ENCODE peak calls at places on chromosome 11, in ten cellular contexts. E, F, H, M, V, N, J, U, Z and P are unnamed samples.

GRCh38 chr11:107696140-107696539 is 15.7 kb downstream of the SLN start:
- DNase-seq in Z (no peak), J (no peak), V (no peak), N (no peak), U (no peak), H (no peak), E (no peak), M (no peak), F (peak), P (no peak)

GRCh38 chr11:134647066-134647746 is 235.2 kb upstream of the B3GAT1 start:
- DNase-seq in Z (no peak), U (no peak), M (no peak), J (no peak), N (no peak), F (no peak), E (no peak), H (no peak), V (no peak), P (no peak)

GRCh38 chr11:124724854-124725718 is 14.7 kb upstream of the NRGN start:
- DNase-seq in V (peak), J (peak), N (no peak), H (peak), Z (peak), U (no peak), M (peak), E (peak), F (no peak), P (no peak)

GRCh38 chr11:121586727-121587126 is 134.0 kb upstream of the SORL1-AS1 start:
- DNase-seq in U (no peak), M (no peak), H (no peak), F (no peak), Z (no peak), V (no peak), N (no peak), E (peak), J (no peak), P (no peak)

GRCh38 chr11:76587810-76588454 is 82.6 kb downstream of the LRRC32 start:
- DNase-seq in N (no peak), M (no peak), H (no peak), V (no peak), F (no peak), U (no peak), J (no peak), Z (no peak), E (no peak), P (no peak)

GRCh38 chr11:17547051-17547577 is at the start of gene OTOG:
- DNase-seq in V (peak), Z (peak), N (no peak), U (no peak), H (no peak), E (no peak), M (no peak), J (no peak), F (no peak), P (no peak)

GRCh38 chr11:62712413-62712812 is 4.9 kb downstream of the GNG3 start:
- DNase-seq in V (no peak), J (no peak), U (no peak), Z (no peak), E (no peak), N (no peak), H (no peak), F (no peak), M (no peak), P (no peak)

GRCh38 chr11:58004664-58005063 is 19.0 kb upstream of the OR9Q1 start:
- DNase-seq in N (no peak), H (no peak), M (no peak), U (no peak), Z (no peak), F (no peak), J (no peak), V (no peak), E (no peak), P (no peak)

GRCh38 chr11:94185387-94186084 is 56.9 kb downstream of the PANX1 start:
- DNase-seq in N (no peak), H (no peak), J (no peak), F (peak), U (no peak), M (no peak), V (no peak), E (no peak), Z (no peak), P (no peak)

GRCh38 chr11:76642341-76642740 is 28.2 kb downstream of the LRRC32 start:
- DNase-seq in F (no peak), E (no peak), U (peak), H (no peak), V (no peak), J (no peak), M (no peak), N (no peak), Z (no peak), P (no peak)

GRCh38 chr11:69647761-69648497 is 7.0 kb downstream of the CCND1 start:
- DNase-seq in Z (peak), J (peak), F (peak), U (no peak), E (no peak), M (no peak), N (no peak), V (no peak), H (peak), P (no peak)

GRCh38 chr11:27234043-27234668 is 128.9 kb downstream of the CCDC34 start:
- DNase-seq in J (no peak), Z (no peak), U (peak), F (peak), V (no peak), E (peak), H (peak), N (no peak), M (peak), P (no peak)

GRCh38 chr11:18243783-18244362 is 4.6 kb downstream of the SAA2 start:
- DNase-seq in E (peak), H (no peak), J (no peak), U (peak), V (peak), F (peak), M (peak), Z (peak), N (peak), P (peak)

GRCh38 chr11:27443746-27444465 is 28.7 kb downstream of the LGR4 start:
- DNase-seq in M (no peak), U (no peak), V (no peak), Z (no peak), H (no peak), N (no peak), F (no peak), E (no peak), J (no peak), P (no peak)

GRCh38 chr11:95147364-95147905 is 57.8 kb downstream of the ENDOD1 start:
- DNase-seq in N (no peak), V (no peak), M (peak), H (no peak), U (peak), Z (no peak), J (no peak), F (peak), E (no peak), P (no peak)

GRCh38 chr11:113681711-113682410 is 24.2 kb downstream of the TMPRSS5 start:
- DNase-seq in J (no peak), M (no peak), F (no peak), H (peak), U (no peak), E (no peak), N (no peak), Z (no peak), V (peak), P (no peak)

GRCh38 chr11:99069831-99070444 is 49.2 kb downstream of the CNTN5 start:
- DNase-seq in F (no peak), E (peak), U (no peak), J (no peak), Z (peak), N (peak), M (peak), H (no peak), V (peak), P (no peak)

GRCh38 chr11:126992065-126992803 is 8.3 kb downstream of the KIRREL3 start:
- DNase-seq in H (no peak), Z (no peak), F (peak), M (no peak), U (no peak), E (no peak), N (no peak), J (no peak), V (no peak), P (no peak)

GRCh38 chr11:78654071-78654470 is 79.4 kb upstream of the NARS2 start:
- DNase-seq in M (no peak), V (no peak), N (no peak), E (no peak), U (no peak), J (no peak), Z (no peak), F (no peak), H (no peak), P (no peak)

GRCh38 chr11:9351956-9352355 is 32.5 kb upstream of the IPO7 start:
- DNase-seq in E (no peak), N (no peak), U (no peak), F (peak), Z (no peak), M (no peak), V (no peak), J (no peak), H (no peak), P (no peak)

GRCh38 chr11:1486054-1486825 is at the start of gene MOB2:
- DNase-seq in H (peak), N (peak), M (no peak), J (peak), Z (no peak), V (peak), U (no peak), E (peak), F (no peak), P (no peak)

GRCh38 chr11:112828433-112828832 is 132.8 kb upstream of the NCAM1 start:
- DNase-seq in V (no peak), H (no peak), M (no peak), N (no peak), E (no peak), U (no peak), F (no peak), J (no peak), Z (no peak), P (no peak)

GRCh38 chr11:44606472-44606871 is 41.0 kb downstream of the CD82 start:
- DNase-seq in M (no peak), Z (no peak), V (no peak), U (no peak), E (no peak), J (no peak), H (no peak), N (no peak), F (no peak), P (no peak)
- H3K27ac ChIP-seq in M (no peak), Z (no peak), V (no peak), U (no peak), E (no peak), J (no peak), H (peak), N (no peak), F (no peak), P (no peak)

DNA sequence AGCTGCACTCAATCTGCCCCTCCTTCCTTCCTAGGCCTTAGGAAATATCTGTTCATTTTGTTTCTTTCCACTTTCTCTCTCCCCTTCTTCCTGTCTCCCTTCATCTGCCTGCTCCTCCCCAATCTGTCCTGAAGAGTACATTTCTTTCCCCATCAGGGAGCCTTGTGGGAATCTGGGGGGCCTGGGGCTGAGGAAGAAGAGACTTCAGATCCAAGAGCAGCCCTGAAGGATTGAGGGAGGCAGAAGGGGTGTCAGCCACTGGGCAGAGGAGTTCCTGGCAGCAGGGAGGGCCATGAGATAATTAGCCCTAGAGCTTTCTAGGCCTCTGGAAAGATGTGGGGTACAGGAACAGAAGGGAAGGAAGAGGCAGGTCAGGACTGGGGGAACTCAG is 24.4 kb upstream of the OAF start:
- DNase-seq in M (no peak), U (no peak), F (no peak), H (no peak), Z (no peak), V (no peak), N (no peak), J (peak), E (no peak), P (no peak)
- H3K27ac ChIP-seq in M (peak), U (peak), F (peak), H (peak), Z (no peak), V (peak), N (no peak), J (peak), E (peak), P (no peak)

GRCh38 chr11:35038211-35038930 is 100.6 kb upstream of the CD44 start:
- DNase-seq in Z (no peak), M (no peak), V (no peak), H (no peak), E (no peak), J (no peak), U (no peak), F (no peak), N (no peak), P (no peak)

GRCh38 chr11:35036642-35037041 is 102.3 kb upstream of the CD44 start:
- DNase-seq in H (no peak), J (no peak), F (no peak), M (no peak), U (no peak), E (no peak), Z (no peak), N (no peak), V (no peak), P (no peak)

GRCh38 chr11:35034401-35034800 is 104.6 kb upstream of the CD44 start:
- DNase-seq in M (no peak), N (no peak), J (no peak), V (no peak), H (no peak), Z (no peak), U (no peak), F (no peak), E (no peak), P (no peak)

GRCh38 chr11:35033011-35033410 is 106.0 kb upstream of the CD44 start:
- DNase-seq in J (peak), H (no peak), N (no peak), V (peak), M (no peak), F (no peak), E (no peak), U (no peak), Z (no peak), P (no peak)

GRCh38 chr11:35035894-35036408 is 103.0 kb upstream of the CD44 start:
- DNase-seq in J (no peak), N (no peak), H (no peak), Z (no peak), M (no peak), V (no peak), F (peak), E (no peak), U (no peak), P (no peak)
- H3K27ac ChIP-seq in J (no peak), N (no peak), H (peak), Z (no peak), M (no peak), V (no peak), F (peak), E (no peak), U (no peak), P (no peak)

DNA sequence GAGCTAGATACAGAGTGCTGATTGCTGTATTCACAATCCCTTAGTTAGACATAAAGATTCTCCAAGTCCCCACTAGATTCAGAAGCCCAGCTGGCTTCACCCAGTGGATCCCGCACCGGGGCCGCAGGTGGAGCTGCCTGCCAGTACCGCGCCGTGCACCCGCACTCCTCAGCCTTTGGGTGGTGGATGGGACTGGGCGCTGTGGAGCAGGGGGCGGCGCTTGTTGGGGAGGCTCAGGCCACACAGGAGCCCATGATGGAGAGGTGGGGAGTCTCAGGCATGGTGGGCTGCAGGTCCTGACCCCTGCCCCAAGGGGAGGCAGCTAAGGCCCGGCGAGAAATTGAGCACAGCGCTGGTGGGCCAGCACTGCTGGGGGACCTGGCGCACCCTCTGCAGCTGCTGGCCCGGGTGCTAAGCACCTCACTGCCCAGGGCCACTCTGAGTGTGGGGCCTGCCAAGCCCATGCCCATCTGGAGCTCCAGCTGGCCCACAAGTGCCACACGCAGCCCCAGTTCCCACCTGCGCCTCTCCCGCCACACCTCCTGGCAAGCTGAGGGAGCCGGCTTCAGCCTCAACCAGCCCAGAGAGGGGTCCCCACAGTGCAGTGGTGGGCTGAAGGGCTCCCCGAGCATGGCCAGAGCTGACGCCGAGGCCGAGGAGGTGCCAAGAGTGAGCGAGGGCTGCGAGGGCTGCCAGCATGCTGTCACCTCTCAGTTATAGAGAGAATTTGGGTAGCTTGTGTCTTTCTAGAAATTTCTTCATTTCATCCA is 417.6 kb downstream of the METTL15 start:
- DNase-seq in U (no peak), V (no peak), J (no peak), Z (no peak), H (no peak), E (no peak), M (no peak), N (no peak), F (no peak), P (no peak)
- H3K27ac ChIP-seq in U (no peak), V (no peak), J (no peak), Z (no peak), H (no peak), E (no peak), M (no peak), N (no peak), F (no peak), P (no peak)

GRCh38 chr11:82899957-82900276 is 313 bp downstream of the PRCP start:
- DNase-seq in H (no peak), U (no peak), M (no peak), J (no peak), V (no peak), Z (no peak), E (no peak), N (peak), F (peak), P (no peak)

GRCh38 chr11:82898242-82898641 is 2.0 kb downstream of the PRCP start:
- DNase-seq in V (no peak), J (no peak), Z (no peak), F (no peak), E (no peak), H (no peak), N (no peak), M (no peak), U (no peak), P (no peak)

GRCh38 chr11:82901165-82901938 is at the start of gene DDIAS:
- DNase-seq in U (peak), F (peak), J (peak), Z (peak), M (peak), N (peak), E (peak), H (peak), V (peak), P (peak)

GRCh38 chr11:82900277-82901164 is at the start of gene PRCP:
- DNase-seq in U (peak), Z (peak), H (peak), E (peak), F (peak), N (peak), V (peak), M (peak), J (peak), P (peak)

GRCh38 chr11:82899191-82899820 is 924 bp downstream of the PRCP start:
- DNase-seq in M (peak), V (no peak), N (peak), Z (no peak), U (no peak), F (peak), H (no peak), J (no peak), E (no peak), P (no peak)
- H3K27ac ChIP-seq in M (peak), V (peak), N (peak), Z (no peak), U (peak), F (no peak), H (peak), J (no peak), E (peak), P (peak)